ENCODE peak calls at places on chromosomes 6 and 20, in five cellular contexts. D is ascending aorta, R is uterus, P is endodermal cell, T is endothelial cell of umbilical vein. W is an unnamed sample. For H3K4me1, the result is how much of the 10 kb centered on the place peaks cover.

GRCh38 chr6:43935921-43936320 is 165.9 kb downstream of the VEGFA start:
- DNase-seq in D (no peak), T (no peak), R (no peak), P (no peak), W (no peak)

GRCh38 chr6:75178757-75179156 is 27.1 kb downstream of the COL12A1 start:
- DNase-seq in T (no peak), R (no peak), D (no peak), P (no peak), W (peak)

GRCh38 chr6:134000443-134000842 is 47.4 kb downstream of the TBPL1 start:
- DNase-seq in D (no peak), T (no peak), P (no peak), R (no peak), W (peak)

GRCh38 chr6:109787312-109787711 is 96.2 kb downstream of the FIG4 start:
- DNase-seq in T (no peak), R (no peak), D (no peak), P (no peak), W (no peak)

GRCh38 chr6:79280756-79281155 is 46.3 kb upstream of the HMGN3 start:
- DNase-seq in T (no peak), D (no peak), R (no peak), P (no peak), W (no peak)

GRCh38 chr6:45567879-45568278 is 190.1 kb upstream of the SUPT3H start:
- DNase-seq in T (no peak), R (no peak), D (no peak), P (no peak), W (no peak)

GRCh38 chr6:98847392-98847766 is 13.0 kb downstream of the POU3F2 start:
- DNase-seq in D (no peak), P (peak), R (no peak), T (no peak), W (no peak)

GRCh38 chr6:118660218-118660569 is 8.8 kb upstream of the CEP85L start:
- DNase-seq in T (peak), P (no peak), R (no peak), D (no peak), W (no peak)

GRCh38 chr20:45823949-45824835 is 2.9 kb downstream of the TNNC2 start:
- DNase-seq in R (peak), P (peak), T (peak), D (no peak), W (no peak)

GRCh38 chr6:7137335-7138106 is 29.8 kb downstream of the RREB1 start:
- DNase-seq in D (no peak), R (peak), T (peak), P (peak), W (peak)

GRCh38 chr6:35967059-35967769 is 46.3 kb upstream of the SRPK1 start:
- DNase-seq in P (no peak), D (no peak), R (no peak), T (no peak), W (no peak)

GRCh38 chr6:52385074-52385473 is 23.1 kb downstream of the PAQR8 start:
- DNase-seq in P (no peak), R (no peak), D (no peak), T (no peak), W (no peak)
- H3K27ac ChIP-seq in P (no peak), R (no peak), D (no peak), T (no peak), W (no peak)

GRCh38 chr6:23855497-23856116 is 270.4 kb upstream of the NRSN1 start:
- DNase-seq in T (no peak), R (no peak), D (no peak), P (no peak), W (no peak)

GRCh38 chr6:23851551-23851950 is 274.5 kb upstream of the NRSN1 start:
- DNase-seq in T (no peak), D (no peak), R (no peak), P (no peak), W (no peak)
- TF ChIP-seq CTCF in T (no peak), D (no peak), R (no peak), P (no peak), W (no peak)

GRCh38 chr6:34544052-34544604 is 12.0 kb downstream of the SPDEF start:
- DNase-seq in P (no peak), D (no peak), R (no peak), T (no peak), W (no peak)

GRCh38 chr6:34540841-34541240 is 15.3 kb downstream of the SPDEF start:
- DNase-seq in D (no peak), T (no peak), P (no peak), R (no peak), W (no peak)

GRCh38 chr6:34544776-34545471 is 11.2 kb downstream of the SPDEF start:
- DNase-seq in D (no peak), R (no peak), P (no peak), T (no peak), W (no peak)

GRCh38 chr6:34546551-34547321 is 9.4 kb downstream of the SPDEF start:
- DNase-seq in D (no peak), T (peak), P (no peak), R (peak), W (no peak)

GRCh38 chr6:34543421-34543820 is 12.7 kb downstream of the SPDEF start:
- DNase-seq in D (no peak), T (peak), P (no peak), R (no peak), W (no peak)
- H3K4me1 ChIP-seq in D (under half), T (under half), P (under half), R (under half), W (under half)

GRCh38 chr6:13453172-13453552 is 34.2 kb downstream of the GFOD1 start:
- DNase-seq in P (peak), R (no peak), T (no peak), D (no peak), W (no peak)

GRCh38 chr6:13450628-13451027 is 36.8 kb downstream of the GFOD1 start:
- DNase-seq in R (no peak), D (no peak), T (no peak), P (peak), W (no peak)

GRCh38 chr6:13453771-13454251 is 33.6 kb downstream of the GFOD1 start:
- DNase-seq in T (peak), R (no peak), D (no peak), P (peak), W (peak)

GRCh38 chr6:13451181-13451700 is 36.2 kb downstream of the GFOD1 start:
- DNase-seq in T (no peak), D (no peak), P (peak), R (no peak), W (no peak)

GRCh38 chr6:13452346-13453171 is 34.8 kb downstream of the GFOD1 start:
- DNase-seq in D (no peak), R (no peak), T (no peak), P (peak), W (no peak)
- H3K27ac ChIP-seq in D (no peak), R (no peak), T (no peak), P (no peak), W (no peak)

GRCh38 chr6:156440688-156441087 is 336.5 kb upstream of the ARID1B start:
- DNase-seq in P (no peak), T (no peak), R (no peak), D (no peak), W (no peak)
- TF ChIP-seq CTCF in P (no peak), T (no peak), R (no peak), D (no peak), W (no peak)

GRCh38 chr20:1334370-1334731 is 5.4 kb upstream of the SDCBP2 start:
- DNase-seq in R (no peak), D (no peak), T (no peak), P (peak), W (no peak)

GRCh38 chr20:1337441-1337840 is 8.5 kb upstream of the SDCBP2 start:
- DNase-seq in P (peak), R (no peak), D (no peak), T (no peak), W (no peak)

GRCh38 chr20:1336699-1337387 is 7.9 kb upstream of the SDCBP2 start:
- DNase-seq in P (peak), R (peak), D (no peak), T (peak), W (no peak)

GRCh38 chr20:1334761-1335160 is 5.8 kb upstream of the SDCBP2 start:
- DNase-seq in D (no peak), R (no peak), P (peak), T (no peak), W (peak)

GRCh38 chr20:1335961-1336698 is 7.2 kb upstream of the SDCBP2 start:
- DNase-seq in D (no peak), P (peak), T (peak), R (no peak), W (no peak)
- H3K4me1 ChIP-seq in D (under half), P (under half), T (under half), R (under half), W (under half)

DNA sequence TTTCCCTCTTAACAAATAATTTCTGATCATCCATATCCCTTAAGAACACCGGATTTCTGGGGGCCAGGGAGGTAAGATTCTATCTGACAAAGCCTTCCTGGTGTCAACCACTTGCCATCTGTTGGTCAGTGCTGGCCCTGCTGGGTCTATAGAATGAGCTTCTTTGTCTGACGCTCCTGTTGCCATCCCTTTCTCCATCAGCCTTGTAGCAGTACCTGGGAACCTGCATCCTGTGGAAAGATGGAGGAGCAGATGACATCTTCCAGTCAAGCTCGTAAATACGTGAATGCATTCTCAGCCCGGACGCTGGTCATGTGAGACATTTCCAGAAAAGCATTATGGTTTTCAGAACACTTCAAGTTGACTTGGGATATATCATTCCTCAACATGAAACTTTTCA is 36.6 kb downstream of the MYB start:
- DNase-seq in D (no peak), R (no peak), P (no peak), T (no peak), W (no peak)
- H3K27ac ChIP-seq in D (no peak), R (no peak), P (no peak), T (no peak), W (no peak)

W was measured in foreskin keratinocyte.